ENCODE peak calls at places on chromosome 3, in nine cellular contexts. One of them, this sample, is unnamed. For H3K4me1, the result is how much of the 10 kb centered on the place peaks cover.

GRCh38 chr3:53823026-53823955 is 22.9 kb downstream of the CHDH start:
- DNase-seq in ovary: peak
- DNase-seq in HCT116: no peak
- DNase-seq in NT2/D1: no peak
- DNase-seq in psoas muscle: no peak
- DNase-seq in tibial artery: peak
- DNase-seq in right cardiac atrium: no peak
- DNase-seq in endodermal cell: peak
- DNase-seq in cardiac muscle cell: no peak
- DNase-seq in this sample: no peak

GRCh38 chr3:23263796-23264195 is 60.7 kb downstream of the UBE2E2 start:
- DNase-seq in ovary: no peak
- DNase-seq in HCT116: no peak
- DNase-seq in NT2/D1: no peak
- DNase-seq in psoas muscle: no peak
- DNase-seq in tibial artery: no peak
- DNase-seq in right cardiac atrium: no peak
- DNase-seq in endodermal cell: no peak
- DNase-seq in cardiac muscle cell: peak
- DNase-seq in this sample: no peak

GRCh38 chr3:134030382-134030753 is 643 bp upstream of the SLCO2A1 start:
- DNase-seq in ovary: no peak
- DNase-seq in HCT116: no peak
- DNase-seq in NT2/D1: no peak
- DNase-seq in psoas muscle: no peak
- DNase-seq in tibial artery: no peak
- DNase-seq in right cardiac atrium: no peak
- DNase-seq in endodermal cell: peak
- DNase-seq in cardiac muscle cell: no peak
- DNase-seq in this sample: no peak

GRCh38 chr3:14188367-14188766 is 9.8 kb downstream of the LSM3 start:
- DNase-seq in ovary: no peak
- DNase-seq in HCT116: no peak
- DNase-seq in NT2/D1: no peak
- DNase-seq in psoas muscle: no peak
- DNase-seq in tibial artery: no peak
- DNase-seq in right cardiac atrium: no peak
- DNase-seq in endodermal cell: no peak
- DNase-seq in cardiac muscle cell: no peak
- DNase-seq in this sample: no peak

GRCh38 chr3:149832086-149832485 is 19.1 kb downstream of the RNF13 start:
- DNase-seq in ovary: no peak
- DNase-seq in HCT116: no peak
- DNase-seq in NT2/D1: no peak
- DNase-seq in psoas muscle: no peak
- DNase-seq in tibial artery: no peak
- DNase-seq in right cardiac atrium: no peak
- DNase-seq in endodermal cell: no peak
- DNase-seq in cardiac muscle cell: no peak
- DNase-seq in this sample: no peak

GRCh38 chr3:182465301-182466185 is 327.8 kb upstream of the ATP11B start:
- DNase-seq in ovary: no peak
- DNase-seq in HCT116: no peak
- DNase-seq in NT2/D1: no peak
- DNase-seq in psoas muscle: no peak
- DNase-seq in tibial artery: no peak
- DNase-seq in right cardiac atrium: no peak
- DNase-seq in endodermal cell: no peak
- DNase-seq in cardiac muscle cell: no peak
- DNase-seq in this sample: no peak

GRCh38 chr3:170211668-170212067 is 10.6 kb upstream of the PRKCI start:
- DNase-seq in ovary: no peak
- DNase-seq in HCT116: no peak
- DNase-seq in NT2/D1: no peak
- DNase-seq in psoas muscle: no peak
- DNase-seq in tibial artery: no peak
- DNase-seq in right cardiac atrium: no peak
- DNase-seq in endodermal cell: no peak
- DNase-seq in cardiac muscle cell: no peak
- DNase-seq in this sample: no peak

GRCh38 chr3:156732715-156733114 is 58.3 kb downstream of the TIPARP start:
- DNase-seq in ovary: no peak
- DNase-seq in HCT116: no peak
- DNase-seq in NT2/D1: no peak
- DNase-seq in psoas muscle: no peak
- DNase-seq in tibial artery: no peak
- DNase-seq in right cardiac atrium: no peak
- DNase-seq in endodermal cell: no peak
- DNase-seq in cardiac muscle cell: no peak
- DNase-seq in this sample: no peak

GRCh38 chr3:177035678-177036077 is 161.6 kb downstream of the TBL1XR1 start:
- DNase-seq in ovary: no peak
- DNase-seq in HCT116: no peak
- DNase-seq in NT2/D1: no peak
- DNase-seq in psoas muscle: no peak
- DNase-seq in tibial artery: no peak
- DNase-seq in right cardiac atrium: no peak
- DNase-seq in endodermal cell: no peak
- DNase-seq in cardiac muscle cell: no peak
- DNase-seq in this sample: no peak

DNA sequence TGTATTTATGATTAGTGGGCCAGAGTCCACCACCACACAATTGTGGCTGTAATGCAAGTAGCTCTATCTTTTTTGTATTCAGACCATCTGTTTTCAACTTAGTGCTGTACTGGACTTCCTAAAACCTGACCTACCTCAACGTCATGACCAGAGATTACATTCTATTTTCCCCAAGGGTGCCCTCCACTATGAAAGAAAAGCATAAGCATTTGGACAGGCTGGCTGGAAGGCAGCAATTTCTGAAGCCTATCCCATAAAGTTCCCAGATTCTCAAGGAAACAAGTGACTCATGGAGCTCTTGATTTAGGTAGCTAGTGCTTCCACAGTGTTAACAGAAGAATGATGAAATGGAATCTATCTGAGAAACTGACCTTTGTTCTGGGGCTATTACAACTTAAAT is 75.8 kb downstream of the COL8A1 start:
- DNase-seq in ovary: no peak
- DNase-seq in HCT116: no peak
- DNase-seq in NT2/D1: no peak
- DNase-seq in psoas muscle: no peak
- DNase-seq in tibial artery: peak
- DNase-seq in right cardiac atrium: no peak
- DNase-seq in endodermal cell: no peak
- DNase-seq in cardiac muscle cell: peak
- DNase-seq in this sample: no peak
- H3K4me1 ChIP-seq in ovary: under half
- H3K4me1 ChIP-seq in HCT116: under half
- H3K4me1 ChIP-seq in NT2/D1: under half
- H3K4me1 ChIP-seq in psoas muscle: under half
- H3K4me1 ChIP-seq in tibial artery: under half
- H3K4me1 ChIP-seq in right cardiac atrium: under half
- H3K4me1 ChIP-seq in endodermal cell: under half
- H3K4me1 ChIP-seq in cardiac muscle cell: under half
- H3K4me1 ChIP-seq in this sample: under half

GRCh38 chr3:52053307-52054304 is 2.8 kb downstream of the DUSP7 start:
- DNase-seq in ovary: peak
- DNase-seq in HCT116: no peak
- DNase-seq in NT2/D1: no peak
- DNase-seq in psoas muscle: no peak
- DNase-seq in tibial artery: peak
- DNase-seq in right cardiac atrium: no peak
- DNase-seq in endodermal cell: peak
- DNase-seq in cardiac muscle cell: peak
- DNase-seq in this sample: peak
- H3K4me1 ChIP-seq in ovary: under half
- H3K4me1 ChIP-seq in HCT116: under half
- H3K4me1 ChIP-seq in NT2/D1: under half
- H3K4me1 ChIP-seq in psoas muscle: half or more
- H3K4me1 ChIP-seq in tibial artery: under half
- H3K4me1 ChIP-seq in right cardiac atrium: under half
- H3K4me1 ChIP-seq in endodermal cell: under half
- H3K4me1 ChIP-seq in cardiac muscle cell: under half
- H3K4me1 ChIP-seq in this sample: half or more

GRCh38 chr3:152400912-152401311 is 132.2 kb downstream of the MBNL1 start:
- DNase-seq in ovary: no peak
- DNase-seq in HCT116: no peak
- DNase-seq in NT2/D1: no peak
- DNase-seq in psoas muscle: no peak
- DNase-seq in tibial artery: no peak
- DNase-seq in right cardiac atrium: no peak
- DNase-seq in endodermal cell: no peak
- DNase-seq in cardiac muscle cell: no peak
- DNase-seq in this sample: no peak
- H3K4me1 ChIP-seq in ovary: under half
- H3K4me1 ChIP-seq in HCT116: under half
- H3K4me1 ChIP-seq in NT2/D1: under half
- H3K4me1 ChIP-seq in psoas muscle: half or more
- H3K4me1 ChIP-seq in tibial artery: under half
- H3K4me1 ChIP-seq in right cardiac atrium: under half
- H3K4me1 ChIP-seq in endodermal cell: under half
- H3K4me1 ChIP-seq in cardiac muscle cell: half or more
- H3K4me1 ChIP-seq in this sample: half or more

GRCh38 chr3:99858461-99858860 is 40.8 kb downstream of the CMSS1 start:
- DNase-seq in ovary: no peak
- DNase-seq in HCT116: no peak
- DNase-seq in NT2/D1: no peak
- DNase-seq in psoas muscle: no peak
- DNase-seq in tibial artery: no peak
- DNase-seq in right cardiac atrium: no peak
- DNase-seq in endodermal cell: no peak
- DNase-seq in cardiac muscle cell: no peak
- DNase-seq in this sample: no peak

GRCh38 chr3:99856437-99857220 is 39.0 kb downstream of the CMSS1 start:
- DNase-seq in ovary: no peak
- DNase-seq in HCT116: no peak
- DNase-seq in NT2/D1: no peak
- DNase-seq in psoas muscle: no peak
- DNase-seq in tibial artery: no peak
- DNase-seq in right cardiac atrium: no peak
- DNase-seq in endodermal cell: no peak
- DNase-seq in cardiac muscle cell: no peak
- DNase-seq in this sample: no peak

GRCh38 chr3:99854899-99855298 is 37.2 kb downstream of the CMSS1 start:
- DNase-seq in ovary: no peak
- DNase-seq in HCT116: no peak
- DNase-seq in NT2/D1: no peak
- DNase-seq in psoas muscle: no peak
- DNase-seq in tibial artery: no peak
- DNase-seq in right cardiac atrium: no peak
- DNase-seq in endodermal cell: no peak
- DNase-seq in cardiac muscle cell: no peak
- DNase-seq in this sample: no peak

GRCh38 chr3:99857278-99857677 is 39.6 kb downstream of the CMSS1 start:
- DNase-seq in ovary: no peak
- DNase-seq in HCT116: no peak
- DNase-seq in NT2/D1: no peak
- DNase-seq in psoas muscle: no peak
- DNase-seq in tibial artery: no peak
- DNase-seq in right cardiac atrium: no peak
- DNase-seq in endodermal cell: no peak
- DNase-seq in cardiac muscle cell: no peak
- DNase-seq in this sample: no peak

DNA sequence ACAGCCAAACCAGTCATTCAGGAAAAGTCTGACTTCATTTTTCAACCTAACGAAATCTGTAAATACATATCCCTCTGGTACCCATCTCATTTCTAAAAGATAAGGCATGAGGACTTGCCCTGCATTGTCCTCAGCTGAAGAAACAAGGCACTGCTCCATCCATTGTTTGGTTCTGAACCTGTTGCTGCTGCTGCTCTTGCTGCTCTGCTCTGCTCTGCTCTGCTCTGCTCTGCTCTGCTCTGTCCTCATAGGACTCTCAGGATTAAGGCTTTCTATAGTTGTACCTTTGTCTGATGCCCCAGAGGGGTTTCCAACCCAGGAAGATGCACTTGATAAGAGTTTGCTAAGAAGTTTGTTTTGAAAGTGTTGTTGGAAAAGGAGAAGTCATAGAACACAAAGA is 38.2 kb downstream of the CMSS1 start:
- DNase-seq in ovary: no peak
- DNase-seq in HCT116: no peak
- DNase-seq in NT2/D1: no peak
- DNase-seq in psoas muscle: no peak
- DNase-seq in tibial artery: no peak
- DNase-seq in right cardiac atrium: no peak
- DNase-seq in endodermal cell: no peak
- DNase-seq in cardiac muscle cell: no peak
- DNase-seq in this sample: no peak
- H3K4me1 ChIP-seq in ovary: under half
- H3K4me1 ChIP-seq in HCT116: under half
- H3K4me1 ChIP-seq in NT2/D1: under half
- H3K4me1 ChIP-seq in psoas muscle: under half
- H3K4me1 ChIP-seq in tibial artery: under half
- H3K4me1 ChIP-seq in right cardiac atrium: under half
- H3K4me1 ChIP-seq in endodermal cell: under half
- H3K4me1 ChIP-seq in cardiac muscle cell: under half
- H3K4me1 ChIP-seq in this sample: under half

GRCh38 chr3:185640308-185640707 is 54.2 kb downstream of the SENP2 start:
- DNase-seq in ovary: no peak
- DNase-seq in HCT116: no peak
- DNase-seq in NT2/D1: no peak
- DNase-seq in psoas muscle: no peak
- DNase-seq in tibial artery: no peak
- DNase-seq in right cardiac atrium: no peak
- DNase-seq in endodermal cell: no peak
- DNase-seq in cardiac muscle cell: no peak
- DNase-seq in this sample: no peak

GRCh38 chr3:185637388-185637787 is 51.3 kb downstream of the SENP2 start:
- DNase-seq in ovary: no peak
- DNase-seq in HCT116: no peak
- DNase-seq in NT2/D1: no peak
- DNase-seq in psoas muscle: no peak
- DNase-seq in tibial artery: no peak
- DNase-seq in right cardiac atrium: no peak
- DNase-seq in endodermal cell: no peak
- DNase-seq in cardiac muscle cell: no peak
- DNase-seq in this sample: no peak

DNA sequence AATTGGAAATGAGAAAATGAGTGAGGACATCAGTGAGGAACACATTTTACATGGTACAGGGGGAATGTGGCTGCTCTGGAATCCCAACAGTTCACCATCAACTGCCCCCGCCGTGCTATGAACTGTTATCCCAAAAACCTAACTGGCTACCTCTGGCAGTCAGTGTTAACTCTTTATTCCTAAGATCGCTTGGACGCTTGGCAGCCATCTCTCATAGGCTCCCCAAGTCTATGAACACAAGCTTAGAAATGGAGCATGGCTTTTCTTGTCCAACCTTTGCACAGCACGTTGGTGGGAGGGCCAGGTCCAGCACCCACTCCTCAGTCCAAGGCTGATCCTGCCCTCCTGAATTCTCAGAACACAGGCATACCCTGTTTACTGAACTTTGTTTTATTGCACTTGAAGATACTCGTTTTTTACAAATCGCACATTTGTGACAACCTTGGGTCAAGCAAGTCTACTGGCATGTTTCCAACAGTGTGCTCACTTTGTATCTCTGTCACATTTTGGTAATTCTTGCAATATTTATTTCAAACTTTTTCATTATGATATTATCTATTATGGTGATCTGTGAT is 53.6 kb downstream of the SENP2 start:
- DNase-seq in ovary: no peak
- DNase-seq in HCT116: no peak
- DNase-seq in NT2/D1: no peak
- DNase-seq in psoas muscle: no peak
- DNase-seq in tibial artery: no peak
- DNase-seq in right cardiac atrium: no peak
- DNase-seq in endodermal cell: no peak
- DNase-seq in cardiac muscle cell: no peak
- DNase-seq in this sample: no peak
- H3K4me1 ChIP-seq in ovary: under half
- H3K4me1 ChIP-seq in HCT116: under half
- H3K4me1 ChIP-seq in NT2/D1: under half
- H3K4me1 ChIP-seq in psoas muscle: under half
- H3K4me1 ChIP-seq in tibial artery: under half
- H3K4me1 ChIP-seq in right cardiac atrium: under half
- H3K4me1 ChIP-seq in endodermal cell: under half
- H3K4me1 ChIP-seq in cardiac muscle cell: under half
- H3K4me1 ChIP-seq in this sample: under half